ENCODE peak calls at places on chromosome 17, in five cellular contexts. W is kidney, X is adrenal gland, V is esophagus squamous epithelium, Q is stomach. Y is an unnamed sample.
A peak's percentile ranks its signal among the peaks of the same experiment; 100 is the strongest.

GRCh38 chr17:57552114-57552601 is 192.9 kb downstream of the CCDC182 start:
- DNase-seq in W (no peak), X (no peak), V (no peak), Q (no peak), Y (no peak)

GRCh38 chr17:60899115-60899514 is 221.5 kb downstream of the BCAS3 start:
- DNase-seq in W (no peak), X (no peak), V (no peak), Q (no peak), Y (no peak)

GRCh38 chr17:4852504-4853075 is 19.4 kb downstream of the MINK1 start:
- DNase-seq in W (peak; percentile 35), X (no peak), V (no peak), Q (no peak), Y (peak; percentile 93)

GRCh38 chr17:81228420-81228819 is 5.7 kb upstream of the CEP131 start:
- DNase-seq in W (no peak), X (no peak), V (no peak), Q (no peak), Y (no peak)

GRCh38 chr17:65987988-65988387 is 203.9 kb downstream of the CEP112 start:
- DNase-seq in W (no peak), X (no peak), V (no peak), Q (no peak), Y (peak; percentile 11)

GRCh38 chr17:20244671-20245070 is 222.7 kb downstream of the LGALS9B start:
- DNase-seq in W (no peak), X (no peak), V (no peak), Q (no peak), Y (no peak)

GRCh38 chr17:50274142-50274944 is at the start of gene TMEM92:
- DNase-seq in W (peak; percentile 75), X (no peak), V (no peak), Q (peak; percentile 89), Y (peak; percentile 75)

GRCh38 chr17:67460097-67460496 is 83.0 kb downstream of the PITPNC1 start:
- DNase-seq in W (no peak), X (no peak), V (no peak), Q (no peak), Y (no peak)

GRCh38 chr17:4201231-4201630 is 58.2 kb downstream of the CYB5D2 start:
- DNase-seq in W (no peak), X (no peak), V (no peak), Q (no peak), Y (no peak)

GRCh38 chr17:51083976-51084375 is 36.7 kb downstream of the SPAG9 start:
- DNase-seq in W (no peak), X (no peak), V (no peak), Q (no peak), Y (no peak)

GRCh38 chr17:67503184-67503583 is 126.1 kb downstream of the PITPNC1 start:
- DNase-seq in W (no peak), X (peak; percentile 52), V (no peak), Q (no peak), Y (no peak)

GRCh38 chr17:50173335-50173941 is 7.6 kb downstream of the SGCA start:
- DNase-seq in W (peak; percentile 69), X (no peak), V (no peak), Q (no peak), Y (peak; percentile 98)

GRCh38 chr17:27408891-27409290 is 47.4 kb upstream of the KSR1 start:
- DNase-seq in W (no peak), X (no peak), V (no peak), Q (peak; percentile 10), Y (no peak)

GRCh38 chr17:75601057-75601987 is 13.7 kb downstream of the MYO15B start:
- DNase-seq in W (peak; percentile 84), X (peak; percentile 66), V (no peak), Q (peak; percentile 74), Y (no peak)

GRCh38 chr17:33016920-33017319 is 25.3 kb downstream of the SPACA3 start:
- DNase-seq in W (no peak), X (no peak), V (no peak), Q (no peak), Y (no peak)

GRCh38 chr17:82320956-82321927 is 3.8 kb upstream of the CD7 start:
- DNase-seq in W (peak; percentile 81), X (no peak), V (no peak), Q (no peak), Y (peak; percentile 97)

GRCh38 chr17:47829870-47830269 is 1.5 kb downstream of the MRPL10 start:
- DNase-seq in W (no peak), X (no peak), V (no peak), Q (no peak), Y (peak; percentile 36)

GRCh38 chr17:33905338-33905800 is 349.7 kb upstream of the CCL2 start:
- DNase-seq in W (no peak), X (no peak), V (no peak), Q (no peak), Y (no peak)

GRCh38 chr17:50209472-50210248 is 8.2 kb upstream of the COL1A1 start:
- DNase-seq in W (peak; percentile 97), X (peak; percentile 71), V (no peak), Q (peak; percentile 57), Y (peak; percentile 97)

GRCh38 chr17:1034652-1035210 is 37.8 kb downstream of the TIMM22 start:
- DNase-seq in W (no peak), X (no peak), V (no peak), Q (no peak), Y (no peak)

GRCh38 chr17:19539841-19540311 is 6.2 kb downstream of the SLC47A1 start:
- DNase-seq in W (no peak), X (peak; percentile 83), V (no peak), Q (no peak), Y (no peak)

GRCh38 chr17:16482253-16482652 is 9.7 kb downstream of the LRRC75A start:
- DNase-seq in W (no peak), X (no peak), V (no peak), Q (no peak), Y (peak; percentile 59)

GRCh38 chr17:76122411-76123126 is 18.5 kb downstream of the FOXJ1 start:
- DNase-seq in W (no peak), X (no peak), V (no peak), Q (no peak), Y (peak; percentile 86)

GRCh38 chr17:30950669-30951399 is 20.0 kb upstream of the RNF135 start:
- DNase-seq in W (peak; percentile 85), X (peak; percentile 73), V (no peak), Q (peak; percentile 60), Y (peak; percentile 96)

GRCh38 chr17:1083451-1084187 is 86.7 kb downstream of the TIMM22 start:
- DNase-seq in W (peak; percentile 39), X (no peak), V (no peak), Q (peak; percentile 59), Y (peak; percentile 47)

GRCh38 chr17:57363998-57364645 is 107.8 kb downstream of the MSI2 start:
- DNase-seq in W (no peak), X (no peak), V (no peak), Q (no peak), Y (no peak)

GRCh38 chr17:12288007-12288406 is 267.3 kb downstream of the MAP2K4 start:
- DNase-seq in W (no peak), X (no peak), V (no peak), Q (no peak), Y (no peak)

GRCh38 chr17:1783834-1784611 is 22.2 kb downstream of the SERPINF1 start:
- DNase-seq in W (peak; percentile 83), X (peak; percentile 92), V (no peak), Q (peak; percentile 63), Y (peak; percentile 86)

DNA sequence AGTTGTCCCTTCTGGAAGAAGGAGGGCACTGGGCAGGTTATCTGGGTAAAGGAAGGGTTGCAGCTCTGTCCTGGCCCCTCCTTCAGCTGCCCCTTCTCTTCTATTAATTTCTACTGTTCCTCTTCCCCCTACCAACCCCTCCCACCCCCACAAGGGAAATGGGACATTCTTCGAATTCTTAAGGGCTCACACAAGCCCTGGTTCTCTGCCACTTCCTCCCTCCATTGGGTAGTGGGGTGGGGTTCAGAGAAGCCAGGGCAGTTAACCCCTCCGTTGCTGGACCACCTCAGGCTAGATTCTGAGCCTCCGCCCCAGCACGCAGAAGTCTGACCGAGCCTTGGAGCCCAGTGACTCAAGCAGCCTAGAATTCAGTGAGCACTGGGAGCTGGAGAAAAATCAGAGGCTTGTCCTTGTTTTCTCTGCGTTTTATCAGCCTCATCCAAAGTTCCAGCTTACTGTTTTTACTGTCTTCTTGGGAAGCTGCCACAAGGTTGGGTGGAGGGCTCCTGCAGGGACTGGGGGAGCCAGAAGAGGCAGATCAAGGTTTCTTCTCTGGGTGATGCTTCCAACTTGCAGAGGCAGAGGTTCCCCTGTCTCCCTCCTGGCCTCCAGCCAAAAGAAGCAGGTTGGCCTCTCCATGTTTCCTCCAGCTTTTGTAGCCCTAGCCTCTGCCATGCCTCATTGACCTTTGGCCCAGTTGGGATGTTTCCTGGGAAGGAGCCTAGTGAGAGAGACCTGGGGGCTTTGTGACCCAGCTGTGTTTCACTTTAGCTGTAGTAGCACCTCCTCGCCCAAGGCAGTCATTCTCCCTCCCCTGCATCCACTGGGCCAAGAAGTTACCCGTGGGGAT is 10.2 kb downstream of the LASP1 start:
- DNase-seq in W (peak; percentile 88), X (peak; percentile 69), V (no peak), Q (no peak), Y (peak; percentile 96)
- H3K36me3 ChIP-seq in W (peaks cover 10% of the 10 kb centered on the region), X (no peaks in the 10 kb centered on the region), V (peaks cover 93% of the 10 kb centered on the region), Q (peaks cover 74% of the 10 kb centered on the region), Y (peaks cover 48% of the 10 kb centered on the region)

GRCh38 chr17:78665952-78666920 is 89.0 kb upstream of the DNAH17 start:
- DNase-seq in W (no peak), X (peak; percentile 79), V (no peak), Q (no peak), Y (no peak)
- H3K27ac ChIP-seq in W (peak overlapping the region; percentile 11), X (peak overlapping the region; percentile 55), V (peak overlapping the region; percentile 23), Q (peak overlapping the region; percentile 60), Y (no peak overlapping the region)

GRCh38 chr17:78397681-78398101 is 19.2 kb downstream of the PGS1 start:
- DNase-seq in W (no peak), X (no peak), V (no peak), Q (no peak), Y (peak; percentile 98)
- H3K36me3 ChIP-seq in W (peaks cover 52% of the 10 kb centered on the region), X (no peaks in the 10 kb centered on the region), V (peaks cover 93% of the 10 kb centered on the region), Q (peaks cover 97% of the 10 kb centered on the region), Y (peaks cover 59% of the 10 kb centered on the region)

DNA sequence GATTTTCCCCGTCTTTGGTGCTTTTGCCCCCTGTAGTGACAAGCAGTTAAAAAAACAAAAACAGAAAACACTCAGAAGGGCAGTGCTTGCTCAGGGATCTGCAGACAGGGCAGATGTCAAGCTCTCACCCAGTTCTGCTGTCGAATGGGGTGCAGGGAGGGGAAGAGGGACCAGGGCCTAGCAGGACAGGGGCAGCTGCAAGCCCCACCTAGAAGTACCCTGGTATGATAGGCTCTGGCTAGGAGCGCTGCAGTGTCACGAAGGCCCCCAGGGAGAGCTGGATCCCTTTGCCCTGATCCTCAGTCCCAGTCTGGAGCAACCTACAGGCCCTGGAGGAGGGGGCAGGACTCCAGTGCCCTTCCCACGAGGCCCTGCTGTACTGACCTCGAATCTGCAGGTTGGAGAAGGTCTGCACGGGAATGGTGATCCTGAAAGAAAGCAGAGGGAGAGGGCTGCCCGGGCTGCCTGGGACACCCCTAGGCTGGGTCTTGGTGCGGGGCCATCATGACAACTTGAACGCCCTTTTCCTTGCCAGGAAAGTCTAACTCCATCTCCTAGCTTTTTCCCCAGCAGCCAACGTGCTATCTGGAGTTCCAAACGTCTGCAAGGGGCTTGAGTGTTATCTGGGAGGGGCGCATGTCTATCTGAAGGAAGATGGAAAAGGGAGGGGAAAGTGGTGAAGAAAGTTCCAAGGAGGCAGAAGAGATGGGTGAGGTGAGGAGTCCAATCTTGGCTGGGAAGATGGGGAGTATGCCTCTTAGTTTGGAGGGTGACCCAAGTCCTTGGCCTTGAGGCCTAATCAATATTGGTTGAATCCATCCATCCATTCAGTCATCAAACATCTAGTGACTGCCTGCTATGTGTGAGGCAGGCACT is 4.8 kb downstream of the GFAP start:
- DNase-seq in W (no peak), X (no peak), V (no peak), Q (no peak), Y (peak; percentile 59)
- H3K27ac ChIP-seq in W (no peak overlapping the region), X (no peak overlapping the region), V (no peak overlapping the region), Q (no peak overlapping the region), Y (peak overlapping the region; percentile 92)